ENCODE peak calls at places on chromosomes 7 and 10, in eight cellular contexts. B is neuronal stem cell; E is KBM-7; X is uterus; L is endothelial cell; D is heart right ventricle; R is activated CD4-positive, alpha-beta T cell treated with anti-CD3 and anti-CD28 coated beads, Interleukin-2, amount 10 ng/mL, durations not matched to agents 7 days and 5 days; P is T-helper 2 cell. J is an unnamed sample.

GRCh38 chr7:48225101-48225500 is 53.8 kb downstream of the ABCA13 start:
- DNase-seq in B (no peak), E (no peak), X (no peak), L (no peak), D (no peak), R (no peak), P (no peak), J (no peak)

GRCh38 chr7:20785211-20786048 is 1.3 kb downstream of the SP8 start:
- DNase-seq in B (no peak), E (no peak), X (no peak), L (peak), D (no peak), R (no peak), P (no peak), J (no peak)

GRCh38 chr10:81838950-81839349 is 36.0 kb upstream of the NRG3 start:
- DNase-seq in B (peak), E (peak), X (no peak), L (peak), D (no peak), R (no peak), P (no peak), J (no peak)

GRCh38 chr7:75649462-75649861 is 89.3 kb downstream of the HIP1 start:
- DNase-seq in B (no peak), E (no peak), X (peak), L (no peak), D (no peak), R (no peak), P (no peak), J (no peak)

GRCh38 chr7:41656357-41656756 is 46.5 kb downstream of the INHBA start:
- DNase-seq in B (no peak), E (no peak), X (no peak), L (no peak), D (no peak), R (no peak), P (no peak), J (no peak)

GRCh38 chr7:132065193-132065972 is 509.0 kb upstream of the PODXL start:
- DNase-seq in B (no peak), E (no peak), X (peak), L (no peak), D (no peak), R (no peak), P (no peak), J (no peak)

GRCh38 chr10:79254333-79255006 is 92.8 kb upstream of the PPIF start:
- DNase-seq in B (no peak), E (no peak), X (no peak), L (no peak), D (no peak), R (no peak), P (no peak), J (no peak)

GRCh38 chr10:98253499-98253898 is 14.5 kb downstream of the LOXL4 start:
- DNase-seq in B (no peak), E (no peak), X (no peak), L (no peak), D (no peak), R (no peak), P (no peak), J (no peak)

GRCh38 chr10:84665883-84666463 is 337.6 kb downstream of the CCSER2 start:
- DNase-seq in B (no peak), E (peak), X (no peak), L (peak), D (no peak), R (peak), P (no peak), J (no peak)

GRCh38 chr7:87204933-87205332 is 14.6 kb downstream of the TMEM243 start:
- DNase-seq in B (no peak), E (no peak), X (no peak), L (no peak), D (no peak), R (no peak), P (no peak), J (no peak)

GRCh38 chr7:8433477-8434289 is at the start of gene NXPH1:
- DNase-seq in B (peak), E (peak), X (no peak), L (peak), D (no peak), R (no peak), P (no peak), J (no peak)

GRCh38 chr10:77111611-77112550 is 525.7 kb downstream of the KCNMA1 start:
- DNase-seq in B (peak), E (peak), X (no peak), L (peak), D (no peak), R (peak), P (no peak), J (no peak)

GRCh38 chr10:81866753-81867152 is 8.2 kb upstream of the NRG3 start:
- DNase-seq in B (no peak), E (no peak), X (no peak), L (no peak), D (no peak), R (no peak), P (no peak), J (no peak)

GRCh38 chr10:70774810-70775678 is 10.1 kb downstream of the TBATA start:
- DNase-seq in B (no peak), E (no peak), X (no peak), L (no peak), D (no peak), R (no peak), P (no peak), J (no peak)

GRCh38 chr10:13099144-13099665 is 758 bp upstream of the OPTN start:
- DNase-seq in B (peak), E (peak), X (peak), L (peak), D (peak), R (peak), P (peak), J (peak)

GRCh38 chr10:119896937-119897336 is 4.4 kb downstream of the SEC23IP start:
- DNase-seq in B (no peak), E (no peak), X (peak), L (no peak), D (peak), R (no peak), P (no peak), J (no peak)